ENCODE peak calls at places on chromosomes 11 and 22, in eight cellular contexts. P is IMR-90, G is body of pancreas, H is heart left ventricle, Y is adrenal gland, C is upper lobe of left lung, U is GM12878, Z is prostate gland. B is an unnamed sample.

GRCh38 chr22:27474711-27475547 is 326.6 kb downstream of the MN1 start:
- DNase-seq in P (peak), G (no peak), H (no peak), Y (no peak), C (no peak), U (no peak), Z (peak), B (no peak)

GRCh38 chr22:44362249-44363040 is 49.7 kb upstream of the SHISAL1 start:
- DNase-seq in P (peak), G (no peak), H (no peak), Y (no peak), C (no peak), U (no peak), Z (no peak), B (no peak)

GRCh38 chr11:120354068-120354467 is 17.9 kb downstream of the ARHGEF12 start:
- DNase-seq in P (peak), G (no peak), H (no peak), Y (no peak), C (no peak), U (no peak), Z (no peak), B (no peak)

GRCh38 chr11:39630365-39630764 is 1829.1 kb downstream of the LRRC4C start:
- DNase-seq in P (no peak), G (no peak), H (no peak), Y (no peak), C (no peak), U (no peak), Z (no peak), B (no peak)

GRCh38 chr22:22955866-22956535 is 68.4 kb downstream of the IGLL5 start:
- DNase-seq in P (peak), G (peak), H (peak), Y (peak), C (peak), U (no peak), Z (peak), B (no peak)

GRCh38 chr11:90113541-90113940 is 20.9 kb upstream of the NAALAD2 start:
- DNase-seq in P (no peak), G (no peak), H (no peak), Y (no peak), C (no peak), U (no peak), Z (no peak), B (no peak)

GRCh38 chr11:19592842-19593241 is 119.8 kb upstream of the NAV2 start:
- DNase-seq in P (no peak), G (no peak), H (no peak), Y (no peak), C (no peak), U (no peak), Z (no peak), B (no peak)

GRCh38 chr11:69703711-69704507 is at the start of gene FGF19:
- DNase-seq in P (no peak), G (no peak), H (no peak), Y (no peak), C (no peak), U (no peak), Z (no peak), B (no peak)

GRCh38 chr22:43173566-43173965 is 13.4 kb downstream of the TTLL12 start:
- DNase-seq in P (no peak), G (no peak), H (no peak), Y (no peak), C (no peak), U (no peak), Z (no peak), B (no peak)

GRCh38 chr11:46387919-46388618 is 3.5 kb downstream of the CHRM4 start:
- DNase-seq in P (no peak), G (no peak), H (no peak), Y (no peak), C (no peak), U (no peak), Z (no peak), B (no peak)

GRCh38 chr11:6357222-6357621 is 33.1 kb upstream of the SMPD1 start:
- DNase-seq in P (peak), G (peak), H (peak), Y (peak), C (peak), U (no peak), Z (no peak), B (no peak)

GRCh38 chr11:271316-271715 is 6.9 kb upstream of the NLRP6 start:
- DNase-seq in P (no peak), G (no peak), H (no peak), Y (no peak), C (no peak), U (no peak), Z (no peak), B (no peak)

GRCh38 chr11:122198291-122198983 is 82.4 kb upstream of the BLID start:
- DNase-seq in P (peak), G (no peak), H (no peak), Y (no peak), C (no peak), U (no peak), Z (no peak), B (no peak)

GRCh38 chr11:20397281-20397680 is 9.8 kb downstream of the PRMT3 start:
- DNase-seq in P (peak), G (no peak), H (no peak), Y (no peak), C (no peak), U (no peak), Z (no peak), B (no peak)

GRCh38 chr11:83194284-83195175 is 1.0 kb downstream of the ANKRD42 start:
- DNase-seq in P (peak), G (peak), H (peak), Y (peak), C (peak), U (no peak), Z (peak), B (no peak)

GRCh38 chr11:74691755-74692154 is 39.5 kb downstream of the CHRDL2 start:
- DNase-seq in P (no peak), G (no peak), H (no peak), Y (no peak), C (no peak), U (no peak), Z (no peak), B (no peak)

GRCh38 chr22:31650391-31650790 is 11.6 kb downstream of the PISD start:
- DNase-seq in P (peak), G (no peak), H (no peak), Y (peak), C (peak), U (no peak), Z (no peak), B (no peak)

GRCh38 chr11:71432761-71433647 is 15.2 kb downstream of the DHCR7 start:
- DNase-seq in P (no peak), G (no peak), H (no peak), Y (peak), C (no peak), U (no peak), Z (no peak), B (no peak)

GRCh38 chr22:50576070-50576469 is 2.2 kb downstream of the CPT1B start:
- DNase-seq in P (peak), G (peak), H (no peak), Y (no peak), C (no peak), U (no peak), Z (no peak), B (no peak)

GRCh38 chr11:21975242-21975641 is 217.6 kb upstream of the ANO5 start:
- DNase-seq in P (no peak), G (no peak), H (no peak), Y (no peak), C (no peak), U (no peak), Z (no peak), B (no peak)

GRCh38 chr11:1598816-1599215 is 722 bp upstream of the KRTAP5-2 start:
- DNase-seq in P (no peak), G (no peak), H (no peak), Y (no peak), C (no peak), U (no peak), Z (no peak), B (no peak)

GRCh38 chr11:13242564-13242963 is 35.0 kb upstream of the BMAL1 start:
- DNase-seq in P (no peak), G (no peak), H (no peak), Y (no peak), C (no peak), U (no peak), Z (no peak), B (no peak)

GRCh38 chr11:31106963-31107576 is 262.5 kb downstream of the DCDC1 start:
- DNase-seq in P (peak), G (peak), H (peak), Y (peak), C (peak), U (no peak), Z (peak), B (no peak)

GRCh38 chr11:134497586-134497985 is 85.5 kb upstream of the B3GAT1 start:
- DNase-seq in P (no peak), G (no peak), H (no peak), Y (no peak), C (peak), U (no peak), Z (peak), B (no peak)

GRCh38 chr11:116694815-116695590 is 77.8 kb downstream of the BUD13 start:
- DNase-seq in P (no peak), G (no peak), H (no peak), Y (peak), C (no peak), U (no peak), Z (no peak), B (no peak)

GRCh38 chr11:42410251-42410956 is 901.4 kb upstream of the API5 start:
- DNase-seq in P (no peak), G (no peak), H (no peak), Y (no peak), C (no peak), U (no peak), Z (no peak), B (no peak)

GRCh38 chr11:40293655-40294342 is 1165.7 kb downstream of the LRRC4C start:
- DNase-seq in P (peak), G (peak), H (peak), Y (peak), C (peak), U (peak), Z (peak), B (no peak)

GRCh38 chr22:46077669-46078099 is 72.6 kb upstream of the PPARA start:
- DNase-seq in P (no peak), G (peak), H (peak), Y (peak), C (peak), U (no peak), Z (no peak), B (no peak)

GRCh38 chr11:125626381-125626950 is 1.5 kb downstream of the CHEK1 start:
- DNase-seq in P (peak), G (peak), H (no peak), Y (no peak), C (no peak), U (peak), Z (no peak), B (no peak)

GRCh38 chr11:79121351-79121750 is 319.5 kb downstream of the TENM4 start:
- DNase-seq in P (peak), G (no peak), H (no peak), Y (no peak), C (no peak), U (no peak), Z (no peak), B (no peak)

GRCh38 chr22:17910561-17911311 is 113.6 kb downstream of the MICAL3 start:
- DNase-seq in P (peak), G (peak), H (peak), Y (peak), C (no peak), U (no peak), Z (peak), B (no peak)

GRCh38 chr11:68321293-68322030 is 9.1 kb downstream of the LRP5 start:
- DNase-seq in P (no peak), G (peak), H (no peak), Y (no peak), C (peak), U (no peak), Z (no peak), B (no peak)
- H3K27ac ChIP-seq in P (no peak), G (no peak), H (peak), Y (peak), C (peak), U (no peak), Z (no peak), B (peak)

DNA sequence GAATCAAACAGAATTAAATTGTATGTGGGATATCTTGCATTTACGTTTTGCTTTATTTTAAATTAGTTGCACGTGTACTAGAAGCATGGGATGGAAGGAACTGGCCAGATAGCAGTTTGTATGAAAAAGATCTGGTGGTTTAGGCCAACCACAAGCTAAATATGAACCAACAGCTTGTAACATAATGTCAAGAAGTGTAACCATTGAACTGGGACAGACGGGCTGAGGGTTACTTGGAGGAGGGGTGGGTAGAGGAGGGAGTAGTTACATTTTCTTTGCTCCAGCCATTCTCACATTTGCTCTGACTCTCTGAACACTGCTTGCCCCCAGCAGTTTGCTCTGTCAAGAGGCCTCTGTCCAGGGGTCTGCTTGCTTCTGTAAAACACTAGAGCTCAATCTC is 31.7 kb upstream of the CXCR5 start:
- DNase-seq in P (no peak), G (no peak), H (no peak), Y (no peak), C (no peak), U (peak), Z (no peak), B (no peak)
- TF ChIP-seq POLR2A in P (no peak), G (no peak), H (no peak), Y (no peak), C (no peak), U (no peak), Z (no peak), B (no peak)

GRCh38 chr11:48098024-48098423 is 117.7 kb downstream of the PTPRJ start:
- DNase-seq in P (no peak), G (no peak), H (no peak), Y (no peak), C (no peak), U (no peak), Z (no peak), B (no peak)

GRCh38 chr11:48101044-48101733 is 115.4 kb upstream of the OR4B1 start:
- DNase-seq in P (no peak), G (no peak), H (no peak), Y (no peak), C (no peak), U (no peak), Z (no peak), B (no peak)

GRCh38 chr11:48096588-48097525 is 116.5 kb downstream of the PTPRJ start:
- DNase-seq in P (peak), G (no peak), H (no peak), Y (no peak), C (no peak), U (no peak), Z (no peak), B (no peak)

GRCh38 chr11:48101958-48102357 is 114.7 kb upstream of the OR4B1 start:
- DNase-seq in P (no peak), G (peak), H (no peak), Y (no peak), C (no peak), U (no peak), Z (no peak), B (no peak)

DNA sequence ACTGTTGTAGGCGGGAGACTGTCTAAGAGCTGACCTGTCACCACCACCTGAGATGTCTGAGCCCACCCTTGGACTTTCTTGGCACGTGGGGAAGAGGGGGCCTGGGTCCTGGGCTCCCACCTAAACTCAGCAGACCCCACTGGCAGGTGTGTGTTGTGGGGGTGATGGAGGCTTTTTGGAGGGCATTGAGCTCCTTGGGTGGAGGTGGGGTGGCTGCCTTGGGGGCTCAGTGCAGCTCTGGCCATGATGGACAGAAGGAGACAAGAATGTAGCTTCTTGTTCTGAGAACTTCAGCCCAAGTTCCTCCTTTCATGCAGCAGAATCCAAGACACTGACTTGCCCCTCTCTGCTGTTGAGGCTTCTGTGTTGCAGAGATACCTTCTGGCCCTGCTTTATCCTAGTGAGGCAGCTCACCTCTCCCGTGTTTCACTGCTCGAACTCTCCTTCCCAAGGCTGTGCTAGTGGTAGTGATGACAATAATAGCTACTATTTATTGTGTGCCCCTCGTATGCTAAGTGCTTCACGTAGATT is 116.6 kb upstream of the OR4B1 start:
- DNase-seq in P (no peak), G (no peak), H (no peak), Y (no peak), C (no peak), U (no peak), Z (no peak), B (no peak)
- H3K4me3 ChIP-seq in P (no peak), G (no peak), H (no peak), Y (no peak), C (no peak), U (no peak), Z (no peak), B (no peak)

GRCh38 chr11:2800655-2801531 is 84.7 kb downstream of the CDKN1C start:
- DNase-seq in P (no peak), G (peak), H (peak), Y (peak), C (peak), U (no peak), Z (no peak), B (no peak)

GRCh38 chr11:2803186-2804057 is 82.2 kb downstream of the CDKN1C start:
- DNase-seq in P (no peak), G (peak), H (peak), Y (peak), C (peak), U (no peak), Z (peak), B (no peak)

GRCh38 chr11:2801711-2802388 is 83.7 kb downstream of the CDKN1C start:
- DNase-seq in P (no peak), G (no peak), H (peak), Y (peak), C (peak), U (no peak), Z (no peak), B (no peak)

GRCh38 chr11:2804189-2804588 is 81.4 kb downstream of the CDKN1C start:
- DNase-seq in P (no peak), G (no peak), H (no peak), Y (no peak), C (peak), U (no peak), Z (no peak), B (no peak)

GRCh38 chr11:2802389-2803185 is 83.0 kb downstream of the CDKN1C start:
- DNase-seq in P (no peak), G (peak), H (peak), Y (peak), C (peak), U (no peak), Z (no peak), B (no peak)
- H3K27ac ChIP-seq in P (no peak), G (no peak), H (no peak), Y (no peak), C (no peak), U (no peak), Z (no peak), B (no peak)

GRCh38 chr22:19933328-19934241 is 8.0 kb upstream of the COMT start:
- DNase-seq in P (no peak), G (no peak), H (no peak), Y (no peak), C (no peak), U (no peak), Z (no peak), B (no peak)
- TF ChIP-seq POLR2A in P (no peak), G (no peak), H (no peak), Y (no peak), C (no peak), U (no peak), Z (no peak), B (no peak)

GRCh38 chr22:19959587-19960490 is 18.2 kb upstream of the TXNRD2 start:
- DNase-seq in P (no peak), G (no peak), H (peak), Y (no peak), C (no peak), U (no peak), Z (no peak), B (no peak)
- H3K4me3 ChIP-seq in P (no peak), G (no peak), H (peak), Y (no peak), C (peak), U (no peak), Z (peak), B (peak)

GRCh38 chr22:37983860-37984791 is at the start of gene SOX10:
- DNase-seq in P (no peak), G (no peak), H (no peak), Y (no peak), C (no peak), U (no peak), Z (no peak), B (no peak)

GRCh38 chr22:37985751-37986281 is 1.5 kb upstream of the SOX10 start:
- DNase-seq in P (no peak), G (peak), H (no peak), Y (peak), C (no peak), U (no peak), Z (no peak), B (no peak)

GRCh38 chr22:37989146-37990045 is 5.0 kb upstream of the SOX10 start:
- DNase-seq in P (no peak), G (no peak), H (no peak), Y (no peak), C (no peak), U (no peak), Z (no peak), B (no peak)

GRCh38 chr22:37985050-37985585 is 763 bp upstream of the SOX10 start:
- DNase-seq in P (no peak), G (no peak), H (no peak), Y (no peak), C (no peak), U (no peak), Z (no peak), B (no peak)

DNA sequence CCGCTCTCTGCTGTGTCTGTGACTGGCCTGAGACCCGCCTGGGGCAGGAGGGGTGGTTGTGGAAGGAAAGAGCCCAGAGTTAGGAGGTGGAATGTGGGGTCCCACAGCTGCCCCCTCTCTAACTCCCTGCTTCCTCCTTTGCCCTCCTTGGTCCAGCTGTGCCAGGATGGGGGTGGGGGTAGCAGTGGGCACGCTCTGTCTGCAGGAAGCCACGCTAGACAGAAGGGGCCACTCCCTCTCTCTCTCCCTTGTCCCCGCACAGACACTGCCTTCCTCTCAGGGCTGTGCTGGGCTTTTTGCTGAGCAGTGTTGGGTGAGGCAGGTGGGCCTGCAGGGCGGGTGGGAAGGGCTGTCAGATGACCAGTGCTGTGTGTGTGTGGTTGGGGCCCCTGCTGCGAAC is 2.0 kb upstream of the SOX10 start:
- DNase-seq in P (no peak), G (no peak), H (no peak), Y (no peak), C (no peak), U (no peak), Z (no peak), B (no peak)
- H3K27ac ChIP-seq in P (no peak), G (peak), H (no peak), Y (no peak), C (no peak), U (no peak), Z (no peak), B (no peak)

DNA sequence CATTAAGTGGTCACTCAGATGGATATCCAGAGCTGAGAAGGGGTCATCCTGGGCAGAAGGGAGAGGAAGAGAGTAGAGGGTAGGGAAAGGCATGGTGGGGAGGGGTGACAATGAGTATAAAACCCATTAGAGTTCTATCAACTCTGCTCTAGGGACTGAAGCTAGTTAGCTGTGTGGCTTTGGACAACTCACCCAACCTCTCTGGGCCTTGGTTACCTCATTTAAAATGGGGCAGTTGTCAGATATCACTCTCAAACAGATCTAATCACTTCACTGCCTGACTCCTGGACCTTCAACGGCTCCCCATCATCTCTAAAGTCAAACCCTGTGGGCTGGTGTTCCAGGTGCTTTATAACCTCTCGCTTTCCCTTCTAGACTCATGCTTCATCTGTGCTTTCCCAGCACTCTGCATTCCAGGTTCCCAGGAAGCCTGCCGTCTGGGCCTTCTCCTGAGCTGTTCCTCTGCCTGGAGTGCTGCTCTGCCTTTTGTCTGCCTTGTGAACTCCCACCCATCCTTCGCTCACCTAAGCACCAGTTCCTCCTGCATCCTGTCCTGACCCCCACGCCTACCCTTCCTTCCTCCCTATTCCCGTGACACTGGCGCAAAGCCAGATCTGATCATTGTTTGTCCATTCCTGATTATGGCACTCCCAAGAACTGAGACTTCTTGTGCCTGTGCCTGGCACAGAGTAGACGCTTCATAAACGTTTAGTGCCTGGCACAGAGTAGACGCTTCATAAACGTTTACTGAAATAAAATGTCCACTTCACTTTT is 22.3 kb upstream of the KCNJ11 start:
- DNase-seq in P (no peak), G (peak), H (peak), Y (peak), C (peak), U (no peak), Z (peak), B (no peak)
- TF ChIP-seq POLR2A in P (no peak), G (no peak), H (no peak), Y (no peak), C (no peak), U (no peak), Z (no peak), B (no peak)

B was measured in esophagus squamous epithelium.